ENCODE peak calls at places on chromosomes 4 and X, in four cellular contexts. Q is H9, I is thoracic aorta, T is body of pancreas. P is an unnamed sample. For H3K4me1, the result is how much of the 10 kb centered on the place peaks cover.

GRCh38 chrX:129755779-129756650 is 17.2 kb downstream of the XPNPEP2 start:
- DNase-seq in Q (peak), I (no peak), T (no peak), P (peak)

GRCh38 chrX:46561931-46562721 is 11.4 kb upstream of the CHST7 start:
- DNase-seq in Q (no peak), I (no peak), T (peak), P (no peak)

GRCh38 chr4:155025762-155026457 is 182.5 kb upstream of the NPY2R start:
- DNase-seq in Q (peak), I (no peak), T (peak), P (peak)

GRCh38 chr4:25767877-25768475 is 94.8 kb downstream of the SEL1L3 start:
- DNase-seq in Q (peak), I (no peak), T (peak), P (peak)

GRCh38 chr4:72302981-72303704 is 265.9 kb downstream of the ADAMTS3 start:
- DNase-seq in Q (peak), I (no peak), T (peak), P (peak)

GRCh38 chrX:11143931-11144678 is 33.0 kb downstream of the HCCS start:
- DNase-seq in Q (peak), I (peak), T (peak), P (peak)

GRCh38 chrX:87728024-87728423 is 210.4 kb downstream of the KLHL4 start:
- DNase-seq in Q (no peak), I (no peak), T (no peak), P (no peak)

GRCh38 chr4:187380181-187380581 is 615.4 kb upstream of the ZFP42 start:
- DNase-seq in Q (peak), I (no peak), T (peak), P (peak)

GRCh38 chrX:31070057-31070468 is 1.8 kb downstream of the FTHL17 start:
- DNase-seq in Q (no peak), I (no peak), T (no peak), P (no peak)

GRCh38 chrX:20442597-20442996 is 175.9 kb upstream of the RPS6KA3 start:
- DNase-seq in Q (peak), I (peak), T (peak), P (peak)

GRCh38 chrX:16882702-16883486 is 12.7 kb upstream of the RBBP7 start:
- DNase-seq in Q (peak), I (no peak), T (peak), P (peak)

GRCh38 chrX:75278991-75279390 is 5.1 kb downstream of the UPRT start:
- DNase-seq in Q (peak), I (no peak), T (no peak), P (peak)

GRCh38 chr4:83285022-83285387 is 407 bp upstream of the COQ2 start:
- DNase-seq in Q (no peak), I (no peak), T (no peak), P (peak)
- H3K27ac ChIP-seq in Q (no peak), I (peak), T (no peak), P (no peak)

DNA sequence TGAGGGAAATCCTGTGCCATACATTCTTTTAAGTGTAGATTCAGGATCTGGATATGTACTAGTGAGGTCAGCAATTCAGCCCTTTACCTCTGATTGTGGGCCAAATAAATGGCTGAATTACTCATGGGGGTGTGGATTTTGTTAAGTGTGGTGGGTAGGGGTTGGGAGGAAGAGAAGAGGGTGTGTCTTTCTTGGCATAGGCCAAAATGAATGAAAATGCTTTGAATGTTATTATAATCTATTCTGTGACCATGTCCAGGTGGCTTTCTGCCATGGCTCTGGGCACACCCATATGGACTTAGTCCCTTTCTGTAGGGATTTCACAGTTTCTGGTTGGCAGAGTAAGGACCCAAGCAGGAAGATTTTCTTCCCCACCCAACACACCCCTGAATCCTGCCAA is 244.3 kb downstream of the CBR4 start:
- DNase-seq in Q (no peak), I (peak), T (no peak), P (no peak)
- H3K4me1 ChIP-seq in Q (under half), I (half or more), T (under half), P (under half)

GRCh38 chr4:76658231-76659102 is 223.4 kb downstream of the SHROOM3 start:
- DNase-seq in Q (no peak), I (no peak), T (no peak), P (no peak)
- H3K27ac ChIP-seq in Q (no peak), I (peak), T (no peak), P (no peak)

DNA sequence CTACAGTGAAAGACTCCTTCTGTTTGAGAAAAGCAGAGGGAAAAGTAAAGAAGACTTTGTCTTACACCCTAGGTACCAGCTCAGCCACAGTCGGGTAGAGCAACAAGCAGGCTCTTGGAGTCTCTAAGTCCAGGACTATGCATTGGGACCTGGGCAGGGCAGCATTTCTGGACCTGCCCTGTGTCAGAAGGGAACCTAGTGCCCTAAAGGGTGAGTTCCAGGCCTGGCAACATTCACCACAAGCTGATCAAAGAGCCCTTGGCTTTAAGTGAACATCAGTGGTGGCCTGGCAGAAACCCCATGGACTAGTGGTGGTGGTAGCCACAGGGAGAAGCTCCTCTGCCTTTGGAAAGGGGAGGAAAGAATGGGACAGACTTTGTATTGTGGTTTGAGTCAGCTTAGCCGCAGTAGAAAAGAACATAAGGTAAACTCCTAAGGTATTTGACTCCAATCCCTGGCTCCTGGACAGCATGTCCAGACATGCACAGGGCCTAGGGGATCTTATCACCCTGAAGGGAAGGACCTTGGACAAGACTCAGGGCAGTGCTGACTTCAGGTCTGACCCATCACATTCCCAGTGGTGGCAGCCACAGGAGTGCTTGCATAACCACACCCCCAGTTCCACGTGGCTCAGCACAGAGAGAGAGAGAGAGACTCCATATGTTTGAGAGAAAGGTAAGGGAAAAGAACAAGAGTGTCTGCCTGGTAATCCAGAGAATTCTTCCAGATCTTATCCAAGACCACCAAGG is 32.6 kb downstream of the CCDC158 start:
- DNase-seq in Q (no peak), I (no peak), T (no peak), P (peak)
- H3K4me1 ChIP-seq in Q (under half), I (under half), T (under half), P (under half)

DNA sequence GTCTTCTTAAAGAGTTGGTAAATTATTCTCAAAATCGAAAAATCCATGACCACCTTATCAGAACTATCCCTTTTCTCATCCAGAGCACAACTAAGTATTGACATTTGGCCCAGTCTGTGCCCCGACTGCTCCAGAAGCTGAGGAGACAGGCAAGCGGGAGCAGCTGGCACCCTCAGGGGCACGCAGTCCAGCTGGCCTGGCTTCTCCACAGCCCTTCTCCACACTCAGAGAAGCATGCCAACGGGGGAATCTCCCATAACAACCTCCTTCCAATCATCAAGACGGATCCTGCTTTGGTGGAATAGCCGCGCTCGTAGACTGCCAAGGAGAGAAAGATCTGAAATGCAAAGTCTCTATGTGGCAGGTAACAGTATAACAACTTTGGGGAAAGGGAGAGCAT is 85.5 kb downstream of the AFAP1 start:
- DNase-seq in Q (no peak), I (no peak), T (no peak), P (no peak)
- H3K27ac ChIP-seq in Q (no peak), I (no peak), T (no peak), P (no peak)

GRCh38 chr4:86934772-86935498 is at the start of gene AFF1:
- DNase-seq in Q (peak), I (peak), T (peak), P (peak)

GRCh38 chr4:86935833-86936721 is 1.3 kb downstream of the AFF1 start:
- DNase-seq in Q (peak), I (no peak), T (peak), P (peak)

GRCh38 chr4:86934147-86934771 is 552 bp upstream of the AFF1 start:
- DNase-seq in Q (no peak), I (no peak), T (no peak), P (peak)

GRCh38 chr4:86939123-86939522 is 4.3 kb downstream of the AFF1 start:
- DNase-seq in Q (no peak), I (no peak), T (no peak), P (no peak)

DNA sequence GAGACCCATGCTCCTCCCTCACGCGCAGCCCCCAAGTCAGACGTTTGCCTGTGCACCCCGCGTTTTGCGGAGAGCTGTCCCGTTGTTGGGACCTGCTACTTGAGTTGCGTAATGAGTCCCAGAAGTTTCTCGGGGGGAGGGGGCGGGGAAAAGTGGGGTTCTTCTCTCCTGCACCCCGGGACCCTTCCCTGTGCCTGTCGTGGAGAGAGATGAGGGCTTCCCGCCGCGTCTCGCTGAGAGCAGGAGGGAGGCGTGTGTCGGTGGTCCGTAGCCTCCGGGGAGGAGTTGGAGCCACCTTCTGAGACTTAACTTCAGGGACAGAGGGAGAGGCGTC is 655 bp downstream of the AFF1 start:
- DNase-seq in Q (no peak), I (no peak), T (no peak), P (no peak)
- H3K4me1 ChIP-seq in Q (under half), I (half or more), T (half or more), P (under half)